ENCODE peak calls at places on chromosomes 12 and 14, in four cellular contexts. One of them, this sample, is unnamed.

GRCh38 chr12:56687225-56688128 is 607 bp downstream of the PTGES3 start:
- DNase-seq in K562: peak
- DNase-seq in GM12878: no peak
- DNase-seq in HL-60: peak
- DNase-seq in this sample: no peak

GRCh38 chr14:51539571-51540037 is 112.1 kb upstream of the FRMD6 start:
- DNase-seq in GM12878: no peak
- DNase-seq in HL-60: no peak
- DNase-seq in K562: no peak
- DNase-seq in this sample: no peak

GRCh38 chr12:130619378-130619970 is 96.6 kb downstream of the RIMBP2 start:
- DNase-seq in HL-60: no peak
- DNase-seq in K562: no peak
- DNase-seq in GM12878: no peak
- DNase-seq in this sample: no peak

GRCh38 chr12:32611986-32612385 is 67.1 kb upstream of the DNM1L start:
- DNase-seq in HL-60: no peak
- DNase-seq in K562: no peak
- DNase-seq in GM12878: no peak
- DNase-seq in this sample: no peak

GRCh38 chr12:12017798-12018197 is 52.9 kb upstream of the BCL2L14 start:
- DNase-seq in GM12878: no peak
- DNase-seq in K562: no peak
- DNase-seq in HL-60: no peak
- DNase-seq in this sample: no peak

GRCh38 chr12:12693111-12693671 is 2.8 kb downstream of the GPR19 start:
- DNase-seq in K562: no peak
- DNase-seq in HL-60: no peak
- DNase-seq in GM12878: peak
- DNase-seq in this sample: no peak

GRCh38 chr12:27347779-27348178 is 15.1 kb downstream of the BMAL2 start:
- DNase-seq in K562: no peak
- DNase-seq in HL-60: no peak
- DNase-seq in GM12878: no peak
- DNase-seq in this sample: no peak

GRCh38 chr12:104643921-104644669 is 187.3 kb downstream of the CHST11 start:
- DNase-seq in GM12878: peak
- DNase-seq in HL-60: peak
- DNase-seq in K562: no peak
- DNase-seq in this sample: no peak

GRCh38 chr14:73785834-73786631 is 65.6 kb upstream of the PTGR2 start:
- DNase-seq in GM12878: no peak
- DNase-seq in K562: peak
- DNase-seq in HL-60: peak
- DNase-seq in this sample: no peak

GRCh38 chr14:29738950-29739349 is 188.7 kb downstream of the PRKD1 start:
- DNase-seq in GM12878: no peak
- DNase-seq in HL-60: no peak
- DNase-seq in K562: no peak
- DNase-seq in this sample: no peak

GRCh38 chr12:128091101-128091795 is 175.7 kb upstream of the TMEM132C start:
- DNase-seq in GM12878: no peak
- DNase-seq in K562: no peak
- DNase-seq in HL-60: no peak
- DNase-seq in this sample: no peak

GRCh38 chr12:128089961-128090360 is 177.0 kb upstream of the TMEM132C start:
- DNase-seq in K562: no peak
- DNase-seq in HL-60: no peak
- DNase-seq in GM12878: no peak
- DNase-seq in this sample: no peak

GRCh38 chr12:128088926-128089325 is 178.0 kb upstream of the TMEM132C start:
- DNase-seq in HL-60: no peak
- DNase-seq in K562: no peak
- DNase-seq in GM12878: no peak
- DNase-seq in this sample: no peak

GRCh38 chr12:128091931-128092330 is 175.0 kb upstream of the TMEM132C start:
- DNase-seq in K562: no peak
- DNase-seq in HL-60: no peak
- DNase-seq in GM12878: no peak
- DNase-seq in this sample: no peak
- TF ChIP-seq POLR2AphosphoS5 in K562: no peak
- TF ChIP-seq POLR2AphosphoS5 in HL-60: no peak
- TF ChIP-seq POLR2AphosphoS5 in GM12878: no peak
- TF ChIP-seq POLR2AphosphoS5 in this sample: no peak

GRCh38 chr14:96263347-96264199 is 7.6 kb downstream of the BDKRB1 start:
- DNase-seq in HL-60: no peak
- DNase-seq in GM12878: no peak
- DNase-seq in K562: no peak
- DNase-seq in this sample: no peak

GRCh38 chr14:96257900-96258299 is 1.9 kb downstream of the BDKRB1 start:
- DNase-seq in HL-60: no peak
- DNase-seq in K562: no peak
- DNase-seq in GM12878: no peak
- DNase-seq in this sample: no peak

GRCh38 chr14:96261053-96261452 is 5.0 kb downstream of the BDKRB1 start:
- DNase-seq in HL-60: no peak
- DNase-seq in K562: no peak
- DNase-seq in GM12878: no peak
- DNase-seq in this sample: no peak

GRCh38 chr14:96261772-96262485 is 5.9 kb downstream of the BDKRB1 start:
- DNase-seq in K562: no peak
- DNase-seq in HL-60: no peak
- DNase-seq in GM12878: no peak
- DNase-seq in this sample: no peak

GRCh38 chr14:96260341-96260821 is 4.4 kb downstream of the BDKRB1 start:
- DNase-seq in K562: no peak
- DNase-seq in GM12878: no peak
- DNase-seq in HL-60: peak
- DNase-seq in this sample: no peak
- TF ChIP-seq SPI1 in K562: no peak
- TF ChIP-seq SPI1 in GM12878: no peak
- TF ChIP-seq SPI1 in HL-60: no peak
- TF ChIP-seq SPI1 in this sample: no peak

GRCh38 chr12:94565683-94566082 is 84.7 kb downstream of the TMCC3 start:
- DNase-seq in HL-60: no peak
- DNase-seq in K562: no peak
- DNase-seq in GM12878: no peak
- DNase-seq in this sample: no peak

GRCh38 chr12:94558612-94559011 is 91.7 kb downstream of the TMCC3 start:
- DNase-seq in K562: no peak
- DNase-seq in GM12878: no peak
- DNase-seq in HL-60: no peak
- DNase-seq in this sample: no peak

GRCh38 chr12:94560416-94561221 is 89.7 kb downstream of the TMCC3 start:
- DNase-seq in K562: no peak
- DNase-seq in GM12878: peak
- DNase-seq in HL-60: no peak
- DNase-seq in this sample: peak

GRCh38 chr12:94563261-94563660 is 87.1 kb downstream of the TMCC3 start:
- DNase-seq in GM12878: no peak
- DNase-seq in K562: no peak
- DNase-seq in HL-60: no peak
- DNase-seq in this sample: no peak

GRCh38 chr12:94561943-94562411 is 88.4 kb downstream of the TMCC3 start:
- DNase-seq in K562: no peak
- DNase-seq in HL-60: no peak
- DNase-seq in GM12878: peak
- DNase-seq in this sample: no peak
- TF ChIP-seq POLR2AphosphoS5 in K562: no peak
- TF ChIP-seq POLR2AphosphoS5 in HL-60: no peak
- TF ChIP-seq POLR2AphosphoS5 in GM12878: peak
- TF ChIP-seq POLR2AphosphoS5 in this sample: no peak

DNA sequence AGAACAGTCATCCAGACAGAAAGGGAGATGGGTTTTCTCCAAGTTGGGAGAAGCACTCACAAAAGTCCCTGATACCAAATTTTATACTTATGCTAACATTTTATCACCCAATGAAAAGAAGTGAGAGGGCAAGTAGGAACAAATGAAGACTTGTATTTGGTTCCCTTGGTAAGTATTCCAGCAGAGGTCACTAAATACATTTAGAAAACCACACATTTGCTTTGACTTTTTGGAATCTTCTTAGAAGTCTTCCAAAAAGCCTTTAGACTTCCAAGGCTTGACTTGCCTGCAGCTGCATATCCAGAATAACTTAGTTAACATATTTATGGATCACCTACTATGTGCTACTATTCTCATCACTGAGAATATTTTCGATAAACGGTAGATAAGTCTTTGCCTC is 3.1 kb upstream of the GYS2 start:
- DNase-seq in HL-60: no peak
- DNase-seq in GM12878: no peak
- DNase-seq in K562: no peak
- DNase-seq in this sample: no peak
- TF ChIP-seq SPI1 in HL-60: no peak
- TF ChIP-seq SPI1 in GM12878: no peak
- TF ChIP-seq SPI1 in K562: no peak
- TF ChIP-seq SPI1 in this sample: no peak

GRCh38 chr12:53063708-53064612 is 14.1 kb downstream of the TNS2 start:
- DNase-seq in K562: no peak
- DNase-seq in GM12878: no peak
- DNase-seq in HL-60: no peak
- DNase-seq in this sample: no peak
- TF ChIP-seq POLR2AphosphoS5 in K562: no peak
- TF ChIP-seq POLR2AphosphoS5 in GM12878: no peak
- TF ChIP-seq POLR2AphosphoS5 in HL-60: no peak
- TF ChIP-seq POLR2AphosphoS5 in this sample: no peak

GRCh38 chr12:10362828-10363664 is 26.8 kb downstream of the KLRK1 start:
- DNase-seq in HL-60: no peak
- DNase-seq in GM12878: peak
- DNase-seq in K562: no peak
- DNase-seq in this sample: no peak
- TF ChIP-seq SPI1 in HL-60: no peak
- TF ChIP-seq SPI1 in GM12878: no peak
- TF ChIP-seq SPI1 in K562: no peak
- TF ChIP-seq SPI1 in this sample: no peak

GRCh38 chr12:120903818-120904773 is at the start of gene SPPL3:
- DNase-seq in K562: peak
- DNase-seq in HL-60: peak
- DNase-seq in GM12878: peak
- DNase-seq in this sample: peak

GRCh38 chr12:120909633-120910318 is 5.6 kb upstream of the SPPL3 start:
- DNase-seq in K562: no peak
- DNase-seq in GM12878: no peak
- DNase-seq in HL-60: no peak
- DNase-seq in this sample: no peak

GRCh38 chr12:120903382-120903817 is 758 bp downstream of the SPPL3 start:
- DNase-seq in K562: peak
- DNase-seq in HL-60: peak
- DNase-seq in GM12878: peak
- DNase-seq in this sample: peak

GRCh38 chr12:120902846-120903381 is 1.2 kb downstream of the SPPL3 start:
- DNase-seq in HL-60: no peak
- DNase-seq in GM12878: no peak
- DNase-seq in K562: no peak
- DNase-seq in this sample: no peak

DNA sequence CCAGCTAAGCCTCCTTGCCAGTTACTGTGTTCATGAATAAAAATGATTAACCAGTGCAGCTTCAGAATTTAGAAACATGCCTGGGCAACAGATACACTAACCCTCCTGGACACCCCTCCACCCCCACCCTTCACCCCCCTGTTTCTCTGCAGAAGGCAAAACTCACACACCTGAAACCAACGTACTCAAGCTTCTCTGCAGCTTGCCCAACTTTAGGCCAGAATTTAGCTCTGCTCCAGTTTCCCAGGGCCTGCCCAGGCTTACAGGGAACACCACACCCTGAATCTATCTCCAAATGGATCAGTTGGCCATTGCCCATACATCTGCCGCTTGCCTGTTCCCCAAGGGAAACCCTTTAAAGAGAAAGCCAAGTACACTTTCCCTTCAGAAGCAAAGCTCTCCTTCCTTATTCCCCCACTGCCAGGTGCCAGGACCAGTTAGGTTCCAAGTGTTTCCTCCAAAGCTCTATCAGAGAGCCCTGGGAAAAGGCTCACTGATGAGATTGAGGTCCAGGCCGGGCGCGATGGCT is 1.8 kb upstream of the SPPL3 start:
- DNase-seq in HL-60: no peak
- DNase-seq in GM12878: no peak
- DNase-seq in K562: no peak
- DNase-seq in this sample: no peak
- TF ChIP-seq POLR2AphosphoS5 in HL-60: no peak
- TF ChIP-seq POLR2AphosphoS5 in GM12878: no peak
- TF ChIP-seq POLR2AphosphoS5 in K562: no peak
- TF ChIP-seq POLR2AphosphoS5 in this sample: no peak

GRCh38 chr14:75877292-75877691 is 104.5 kb downstream of the TGFB3 start:
- DNase-seq in K562: no peak
- DNase-seq in GM12878: no peak
- DNase-seq in HL-60: no peak
- DNase-seq in this sample: no peak

GRCh38 chr14:75880512-75880911 is 101.3 kb downstream of the TGFB3 start:
- DNase-seq in HL-60: no peak
- DNase-seq in K562: no peak
- DNase-seq in GM12878: no peak
- DNase-seq in this sample: no peak

GRCh38 chr14:75877884-75878283 is 103.9 kb downstream of the TGFB3 start:
- DNase-seq in GM12878: no peak
- DNase-seq in HL-60: no peak
- DNase-seq in K562: no peak
- DNase-seq in this sample: no peak

GRCh38 chr14:75876526-75876925 is 105.3 kb downstream of the TGFB3 start:
- DNase-seq in HL-60: no peak
- DNase-seq in K562: no peak
- DNase-seq in GM12878: no peak
- DNase-seq in this sample: no peak

DNA sequence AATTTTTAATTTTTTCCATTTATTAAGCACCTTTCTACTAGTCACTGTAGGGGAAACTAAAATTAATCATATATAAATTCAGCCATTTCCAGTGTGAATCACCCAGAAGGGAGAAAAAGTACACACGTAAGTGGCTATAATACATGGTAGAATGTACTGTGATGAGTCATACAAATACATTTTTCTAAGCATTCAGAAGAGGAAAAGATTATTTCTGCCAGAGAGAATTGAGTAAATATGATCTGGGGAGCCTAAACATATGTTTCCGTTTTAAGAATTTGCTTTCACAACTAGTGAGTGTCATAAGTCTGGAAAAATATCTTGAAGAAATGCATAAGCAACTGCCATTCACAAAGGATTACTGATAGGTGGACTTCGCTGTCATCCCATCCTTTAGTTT is 102.8 kb downstream of the TGFB3 start:
- DNase-seq in HL-60: no peak
- DNase-seq in GM12878: no peak
- DNase-seq in K562: no peak
- DNase-seq in this sample: no peak
- TF ChIP-seq SPI1 in HL-60: no peak
- TF ChIP-seq SPI1 in GM12878: no peak
- TF ChIP-seq SPI1 in K562: no peak
- TF ChIP-seq SPI1 in this sample: no peak

This sample was measured in GM12891.